ENCODE peak calls at places on chromosomes 1 and 21, in seven cellular contexts. One of them, this sample, is unnamed.

GRCh38 chr1:37630426-37631038 is 4.2 kb downstream of the RSPO1 start:
- DNase-seq in stomach: no peak
- DNase-seq in lung: no peak
- DNase-seq in GM06990: no peak
- DNase-seq in adrenal gland: no peak
- DNase-seq in CD8-positive, alpha-beta T cell: no peak
- DNase-seq in mesothelial cell of epicardium: no peak
- DNase-seq in this sample: no peak

GRCh38 chr1:162944974-162945639 is 84.1 kb upstream of the CCDC190 start:
- DNase-seq in stomach: no peak
- DNase-seq in lung: no peak
- DNase-seq in GM06990: no peak
- DNase-seq in adrenal gland: no peak
- DNase-seq in CD8-positive, alpha-beta T cell: no peak
- DNase-seq in mesothelial cell of epicardium: no peak
- DNase-seq in this sample: no peak

GRCh38 chr1:44714944-44715571 is 15.9 kb downstream of the RNU5D-1 start:
- DNase-seq in stomach: peak; percentile 72
- DNase-seq in lung: peak; percentile 71
- DNase-seq in GM06990: peak; percentile 68
- DNase-seq in adrenal gland: peak; percentile 54
- DNase-seq in CD8-positive, alpha-beta T cell: peak; percentile 53
- DNase-seq in mesothelial cell of epicardium: peak; percentile 71
- DNase-seq in this sample: peak; percentile 77

GRCh38 chr1:6473156-6473555 is 7.2 kb upstream of the TNFRSF25 start:
- DNase-seq in stomach: no peak
- DNase-seq in lung: no peak
- DNase-seq in GM06990: no peak
- DNase-seq in adrenal gland: no peak
- DNase-seq in CD8-positive, alpha-beta T cell: no peak
- DNase-seq in mesothelial cell of epicardium: no peak
- DNase-seq in this sample: no peak

GRCh38 chr1:228285661-228286504 is 78.0 kb downstream of the OBSCN start:
- DNase-seq in stomach: no peak
- DNase-seq in lung: no peak
- DNase-seq in GM06990: no peak
- DNase-seq in adrenal gland: no peak
- DNase-seq in CD8-positive, alpha-beta T cell: no peak
- DNase-seq in mesothelial cell of epicardium: no peak
- DNase-seq in this sample: no peak

GRCh38 chr1:192958871-192959270 is 100.3 kb downstream of the UCHL5 start:
- DNase-seq in stomach: no peak
- DNase-seq in lung: no peak
- DNase-seq in GM06990: no peak
- DNase-seq in adrenal gland: no peak
- DNase-seq in CD8-positive, alpha-beta T cell: no peak
- DNase-seq in mesothelial cell of epicardium: no peak
- DNase-seq in this sample: no peak

GRCh38 chr1:151946366-151946764 is 37.1 kb upstream of the THEM4 start:
- DNase-seq in stomach: no peak
- DNase-seq in lung: no peak
- DNase-seq in GM06990: no peak
- DNase-seq in adrenal gland: no peak
- DNase-seq in CD8-positive, alpha-beta T cell: no peak
- DNase-seq in mesothelial cell of epicardium: no peak
- DNase-seq in this sample: no peak

GRCh38 chr1:192516776-192517297 is 58.7 kb upstream of the RGS1 start:
- DNase-seq in stomach: no peak
- DNase-seq in lung: no peak
- DNase-seq in GM06990: peak; percentile 83
- DNase-seq in adrenal gland: peak; percentile 44
- DNase-seq in CD8-positive, alpha-beta T cell: peak; percentile 27
- DNase-seq in mesothelial cell of epicardium: no peak
- DNase-seq in this sample: peak; percentile 52

GRCh38 chr1:52032785-52033131 is 852 bp downstream of the KTI12 start:
- DNase-seq in stomach: peak; percentile 44
- DNase-seq in lung: peak; percentile 31
- DNase-seq in GM06990: peak; percentile 55
- DNase-seq in adrenal gland: peak; percentile 60
- DNase-seq in CD8-positive, alpha-beta T cell: peak; percentile 6
- DNase-seq in mesothelial cell of epicardium: peak; percentile 50
- DNase-seq in this sample: peak; percentile 38

GRCh38 chr1:229121845-229122436 is 149.0 kb upstream of the RAB4A start:
- DNase-seq in stomach: no peak
- DNase-seq in lung: no peak
- DNase-seq in GM06990: no peak
- DNase-seq in adrenal gland: no peak
- DNase-seq in CD8-positive, alpha-beta T cell: no peak
- DNase-seq in mesothelial cell of epicardium: no peak
- DNase-seq in this sample: no peak

GRCh38 chr1:188365874-188366273 is 1537.1 kb downstream of the PLA2G4A start:
- DNase-seq in stomach: no peak
- DNase-seq in lung: no peak
- DNase-seq in GM06990: no peak
- DNase-seq in adrenal gland: no peak
- DNase-seq in CD8-positive, alpha-beta T cell: no peak
- DNase-seq in mesothelial cell of epicardium: no peak
- DNase-seq in this sample: no peak

GRCh38 chr1:205494119-205494518 is 10.3 kb upstream of the CDK18 start:
- DNase-seq in stomach: no peak
- DNase-seq in lung: no peak
- DNase-seq in GM06990: no peak
- DNase-seq in adrenal gland: no peak
- DNase-seq in CD8-positive, alpha-beta T cell: no peak
- DNase-seq in mesothelial cell of epicardium: no peak
- DNase-seq in this sample: no peak

GRCh38 chr1:118535901-118536300 is 350.9 kb upstream of the SPAG17 start:
- DNase-seq in stomach: no peak
- DNase-seq in lung: no peak
- DNase-seq in GM06990: no peak
- DNase-seq in adrenal gland: no peak
- DNase-seq in CD8-positive, alpha-beta T cell: no peak
- DNase-seq in mesothelial cell of epicardium: no peak
- DNase-seq in this sample: no peak

GRCh38 chr1:241606544-241606943 is 33.6 kb downstream of the CHML start:
- DNase-seq in stomach: no peak
- DNase-seq in lung: no peak
- DNase-seq in GM06990: no peak
- DNase-seq in adrenal gland: no peak
- DNase-seq in CD8-positive, alpha-beta T cell: no peak
- DNase-seq in mesothelial cell of epicardium: no peak
- DNase-seq in this sample: no peak

GRCh38 chr1:115879977-115880376 is 39.1 kb upstream of the NHLH2 start:
- DNase-seq in stomach: no peak
- DNase-seq in lung: no peak
- DNase-seq in GM06990: no peak
- DNase-seq in adrenal gland: no peak
- DNase-seq in CD8-positive, alpha-beta T cell: no peak
- DNase-seq in mesothelial cell of epicardium: no peak
- DNase-seq in this sample: no peak
- TF ChIP-seq CTCF in stomach: no peak
- TF ChIP-seq CTCF in lung: no peak
- TF ChIP-seq CTCF in GM06990: peak; percentile 27
- TF ChIP-seq CTCF in adrenal gland: no peak
- TF ChIP-seq CTCF in CD8-positive, alpha-beta T cell: no peak
- TF ChIP-seq CTCF in mesothelial cell of epicardium: no peak
- TF ChIP-seq CTCF in this sample: no peak

GRCh38 chr21:45543710-45544448 is 1.6 kb upstream of the SLC19A1 start:
- DNase-seq in stomach: peak; percentile 25
- DNase-seq in lung: peak; percentile 27
- DNase-seq in GM06990: peak; percentile 39
- DNase-seq in adrenal gland: peak; percentile 18
- DNase-seq in CD8-positive, alpha-beta T cell: no peak
- DNase-seq in mesothelial cell of epicardium: peak; percentile 40
- DNase-seq in this sample: peak; percentile 28

GRCh38 chr21:45542667-45543370 is 579 bp upstream of the SLC19A1 start:
- DNase-seq in stomach: peak; percentile 37
- DNase-seq in lung: no peak
- DNase-seq in GM06990: peak; percentile 27
- DNase-seq in adrenal gland: peak; percentile 29
- DNase-seq in CD8-positive, alpha-beta T cell: no peak
- DNase-seq in mesothelial cell of epicardium: peak; percentile 37
- DNase-seq in this sample: no peak

GRCh38 chr21:45543371-45543709 is 1.1 kb upstream of the SLC19A1 start:
- DNase-seq in stomach: peak; percentile 28
- DNase-seq in lung: peak; percentile 27
- DNase-seq in GM06990: peak; percentile 20
- DNase-seq in adrenal gland: peak; percentile 17
- DNase-seq in CD8-positive, alpha-beta T cell: no peak
- DNase-seq in mesothelial cell of epicardium: no peak
- DNase-seq in this sample: peak; percentile 25

GRCh38 chr21:45541221-45542039 is 810 bp downstream of the SLC19A1 start:
- DNase-seq in stomach: peak; percentile 83
- DNase-seq in lung: peak; percentile 75
- DNase-seq in GM06990: peak; percentile 79
- DNase-seq in adrenal gland: peak; percentile 76
- DNase-seq in CD8-positive, alpha-beta T cell: peak; percentile 56
- DNase-seq in mesothelial cell of epicardium: peak; percentile 47
- DNase-seq in this sample: peak; percentile 91

DNA sequence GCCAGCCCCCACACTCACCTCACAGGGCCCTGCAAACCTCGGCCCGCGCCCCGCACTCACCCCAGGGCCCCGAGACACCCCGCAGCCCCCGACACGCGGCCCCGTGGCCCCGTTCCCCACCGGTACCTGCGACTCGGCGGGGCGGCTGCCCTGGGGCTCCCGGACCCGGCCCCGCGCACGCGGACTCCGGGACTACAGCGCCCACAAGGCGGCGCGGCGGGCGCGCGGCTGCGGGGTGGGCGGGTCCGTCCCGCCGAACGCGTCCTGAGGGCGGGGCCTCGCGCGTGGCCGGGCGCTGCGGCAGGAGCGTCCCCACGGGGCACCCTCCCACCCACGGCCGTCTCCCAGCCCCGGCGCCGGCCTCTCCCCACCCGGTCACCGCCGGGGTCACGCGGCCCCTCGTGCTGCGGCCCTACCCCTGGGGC is at the start of gene SLC19A1:
- DNase-seq in stomach: peak; percentile 79
- DNase-seq in lung: peak; percentile 65
- DNase-seq in GM06990: peak; percentile 83
- DNase-seq in adrenal gland: peak; percentile 45
- DNase-seq in CD8-positive, alpha-beta T cell: peak; percentile 64
- DNase-seq in mesothelial cell of epicardium: peak; percentile 78
- DNase-seq in this sample: peak; percentile 96
- TF ChIP-seq CTCF in stomach: no peak
- TF ChIP-seq CTCF in lung: peak; percentile 22
- TF ChIP-seq CTCF in GM06990: no peak
- TF ChIP-seq CTCF in adrenal gland: peak; percentile 69
- TF ChIP-seq CTCF in CD8-positive, alpha-beta T cell: peak; percentile 40
- TF ChIP-seq CTCF in mesothelial cell of epicardium: peak; percentile 12
- TF ChIP-seq CTCF in this sample: peak; percentile 37

GRCh38 chr1:41021526-41022308 is at the start of gene SLFNL1:
- DNase-seq in stomach: no peak
- DNase-seq in lung: no peak
- DNase-seq in GM06990: no peak
- DNase-seq in adrenal gland: no peak
- DNase-seq in CD8-positive, alpha-beta T cell: no peak
- DNase-seq in mesothelial cell of epicardium: no peak
- DNase-seq in this sample: no peak

GRCh38 chr1:41024953-41025352 is 3.4 kb upstream of the SLFNL1 start:
- DNase-seq in stomach: no peak
- DNase-seq in lung: no peak
- DNase-seq in GM06990: no peak
- DNase-seq in adrenal gland: no peak
- DNase-seq in CD8-positive, alpha-beta T cell: no peak
- DNase-seq in mesothelial cell of epicardium: no peak
- DNase-seq in this sample: no peak

GRCh38 chr1:41022424-41022823 is 899 bp upstream of the SLFNL1 start:
- DNase-seq in stomach: no peak
- DNase-seq in lung: no peak
- DNase-seq in GM06990: no peak
- DNase-seq in adrenal gland: no peak
- DNase-seq in CD8-positive, alpha-beta T cell: no peak
- DNase-seq in mesothelial cell of epicardium: no peak
- DNase-seq in this sample: no peak

GRCh38 chr1:41025979-41026819 is 4.7 kb upstream of the SLFNL1 start:
- DNase-seq in stomach: no peak
- DNase-seq in lung: no peak
- DNase-seq in GM06990: no peak
- DNase-seq in adrenal gland: no peak
- DNase-seq in CD8-positive, alpha-beta T cell: no peak
- DNase-seq in mesothelial cell of epicardium: no peak
- DNase-seq in this sample: no peak

DNA sequence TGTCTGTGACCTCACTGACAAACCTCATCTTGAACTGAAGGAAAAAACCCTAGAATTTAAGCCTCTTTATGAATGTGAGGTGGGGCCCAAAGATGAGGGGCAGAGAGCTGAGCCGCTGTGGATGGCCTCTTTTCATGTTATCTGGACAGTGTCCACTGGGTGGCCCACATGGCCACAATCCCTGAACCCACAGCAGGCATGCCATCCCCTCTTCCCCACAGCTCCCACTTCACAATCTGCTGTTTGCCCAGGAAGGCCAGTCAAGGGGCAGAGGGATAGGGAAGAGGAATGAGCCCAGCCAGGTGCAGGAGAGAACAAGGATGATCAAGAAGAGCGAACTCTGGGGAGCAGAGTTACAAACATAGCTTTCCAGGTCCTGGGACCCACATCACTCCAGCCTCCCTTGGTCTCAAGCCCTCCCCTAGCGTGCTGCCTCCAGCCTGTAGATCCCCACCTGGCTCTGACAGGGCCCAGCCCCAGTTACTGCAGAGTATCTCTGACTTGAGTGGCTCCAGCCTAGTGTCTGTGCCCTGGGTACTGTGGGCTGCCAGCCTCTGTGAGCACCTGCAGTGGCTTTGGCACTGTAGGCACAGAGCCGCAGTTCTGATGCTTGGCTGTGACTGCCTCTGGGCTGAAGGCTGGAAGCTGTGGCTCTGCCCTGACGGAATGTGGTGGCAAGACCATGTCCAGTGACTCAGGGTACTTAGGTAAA is 1.9 kb upstream of the SLFNL1 start:
- DNase-seq in stomach: no peak
- DNase-seq in lung: no peak
- DNase-seq in GM06990: no peak
- DNase-seq in adrenal gland: no peak
- DNase-seq in CD8-positive, alpha-beta T cell: no peak
- DNase-seq in mesothelial cell of epicardium: no peak
- DNase-seq in this sample: no peak
- TF ChIP-seq CTCF in stomach: no peak
- TF ChIP-seq CTCF in lung: no peak
- TF ChIP-seq CTCF in GM06990: no peak
- TF ChIP-seq CTCF in adrenal gland: peak; percentile 31
- TF ChIP-seq CTCF in CD8-positive, alpha-beta T cell: no peak
- TF ChIP-seq CTCF in mesothelial cell of epicardium: no peak
- TF ChIP-seq CTCF in this sample: no peak

DNA sequence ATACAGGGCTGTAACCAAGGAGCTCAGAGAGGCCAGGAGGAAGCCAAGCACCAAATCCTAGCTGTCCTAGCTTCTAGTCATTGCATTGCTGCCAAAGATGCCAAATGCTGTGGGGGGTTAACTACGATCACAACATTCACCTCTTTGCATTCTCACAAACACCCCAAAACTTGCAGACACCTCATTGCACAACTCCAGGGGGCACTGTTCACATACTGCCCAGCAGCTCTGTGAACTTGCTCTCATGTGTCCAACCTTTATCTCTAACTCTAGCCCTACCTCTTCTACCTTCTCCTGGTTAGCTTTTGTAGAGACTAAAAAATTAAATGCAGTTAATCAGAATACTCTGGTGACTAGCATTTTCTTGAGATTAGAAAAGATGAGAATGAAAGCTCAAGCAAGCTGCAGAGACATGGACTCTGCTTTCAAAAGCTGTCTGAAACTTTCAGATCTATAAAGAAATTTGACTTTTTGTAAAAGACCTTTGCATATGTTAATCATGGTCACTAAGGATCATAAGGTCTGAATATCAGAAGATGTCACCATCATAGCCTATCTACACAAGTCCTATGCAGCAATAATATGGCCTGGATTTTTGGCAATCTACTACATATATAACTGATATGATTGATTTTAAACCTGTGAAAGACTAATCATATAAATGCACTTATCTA is 14.0 kb upstream of the KIF14 start:
- DNase-seq in stomach: no peak
- DNase-seq in lung: no peak
- DNase-seq in GM06990: no peak
- DNase-seq in adrenal gland: no peak
- DNase-seq in CD8-positive, alpha-beta T cell: no peak
- DNase-seq in mesothelial cell of epicardium: no peak
- DNase-seq in this sample: no peak
- TF ChIP-seq CTCF in stomach: no peak
- TF ChIP-seq CTCF in lung: no peak
- TF ChIP-seq CTCF in GM06990: peak; percentile 59
- TF ChIP-seq CTCF in adrenal gland: no peak
- TF ChIP-seq CTCF in CD8-positive, alpha-beta T cell: no peak
- TF ChIP-seq CTCF in mesothelial cell of epicardium: no peak
- TF ChIP-seq CTCF in this sample: peak; percentile 31

This sample was measured in GM10248.